ENCODE peak calls at places on chromosomes 13 and 19, in four cellular contexts. One of them, this sample, is unnamed. For H3K4me1 and H3K27me3, the result is how much of the 10 kb centered on the place peaks cover.

GRCh38 chr19:46068345-46069258 is 27.8 kb upstream of the IGFL4 start:
- DNase-seq in testis: no peak
- DNase-seq in DND-41: no peak
- DNase-seq in ovary: no peak
- DNase-seq in this sample: no peak

GRCh38 chr19:38812841-38813320 is at the start of gene LGALS4:
- DNase-seq in DND-41: no peak
- DNase-seq in testis: no peak
- DNase-seq in ovary: no peak
- DNase-seq in this sample: no peak

GRCh38 chr19:56107626-56108351 is 13.3 kb downstream of the ZNF787 start:
- DNase-seq in testis: peak
- DNase-seq in ovary: no peak
- DNase-seq in DND-41: no peak
- DNase-seq in this sample: no peak

GRCh38 chr19:41288898-41289505 is 21.0 kb upstream of the CCDC97 start:
- DNase-seq in DND-41: no peak
- DNase-seq in testis: no peak
- DNase-seq in ovary: no peak
- DNase-seq in this sample: no peak

GRCh38 chr13:48626726-48627451 is 26.8 kb upstream of the CYSLTR2 start:
- DNase-seq in testis: no peak
- DNase-seq in DND-41: no peak
- DNase-seq in ovary: no peak
- DNase-seq in this sample: no peak

GRCh38 chr19:55342044-55342531 is 2.4 kb downstream of the KMT5C start:
- DNase-seq in ovary: no peak
- DNase-seq in DND-41: no peak
- DNase-seq in testis: no peak
- DNase-seq in this sample: no peak

GRCh38 chr13:31431722-31432137 is 232.0 kb downstream of the B3GLCT start:
- DNase-seq in testis: peak
- DNase-seq in DND-41: peak
- DNase-seq in ovary: no peak
- DNase-seq in this sample: peak

GRCh38 chr19:14366529-14366928 is 14.7 kb upstream of the ADGRE5 start:
- DNase-seq in DND-41: peak
- DNase-seq in ovary: no peak
- DNase-seq in testis: peak
- DNase-seq in this sample: peak

GRCh38 chr19:50427997-50428425 is 4.7 kb upstream of the MYBPC2 start:
- DNase-seq in DND-41: no peak
- DNase-seq in testis: peak
- DNase-seq in ovary: peak
- DNase-seq in this sample: no peak

GRCh38 chr19:4606921-4607678 is 32.2 kb upstream of the TNFAIP8L1 start:
- DNase-seq in DND-41: no peak
- DNase-seq in testis: peak
- DNase-seq in ovary: peak
- DNase-seq in this sample: peak

GRCh38 chr19:1945899-1946298 is 4.9 kb downstream of the CSNK1G2 start:
- DNase-seq in DND-41: peak
- DNase-seq in ovary: no peak
- DNase-seq in testis: peak
- DNase-seq in this sample: peak

GRCh38 chr19:32349724-32350475 is 4.5 kb downstream of the ZNF507 start:
- DNase-seq in ovary: no peak
- DNase-seq in DND-41: no peak
- DNase-seq in testis: no peak
- DNase-seq in this sample: no peak

GRCh38 chr19:47509170-47509847 is 5.6 kb downstream of the NAPA start:
- DNase-seq in ovary: no peak
- DNase-seq in DND-41: no peak
- DNase-seq in testis: no peak
- DNase-seq in this sample: no peak
- H3K4me1 ChIP-seq in ovary: under half
- H3K4me1 ChIP-seq in DND-41: under half
- H3K4me1 ChIP-seq in testis: half or more
- H3K4me1 ChIP-seq in this sample: under half

GRCh38 chr13:35874704-35875103 is 256.5 kb downstream of the DCLK1 start:
- DNase-seq in ovary: no peak
- DNase-seq in testis: no peak
- DNase-seq in DND-41: no peak
- DNase-seq in this sample: no peak

GRCh38 chr13:35876601-35877000 is 254.6 kb downstream of the DCLK1 start:
- DNase-seq in testis: no peak
- DNase-seq in ovary: no peak
- DNase-seq in DND-41: no peak
- DNase-seq in this sample: no peak

GRCh38 chr13:35882722-35883497 is 248.3 kb downstream of the DCLK1 start:
- DNase-seq in testis: no peak
- DNase-seq in DND-41: no peak
- DNase-seq in ovary: no peak
- DNase-seq in this sample: no peak

GRCh38 chr13:35881360-35881759 is 249.8 kb downstream of the DCLK1 start:
- DNase-seq in testis: no peak
- DNase-seq in DND-41: no peak
- DNase-seq in ovary: no peak
- DNase-seq in this sample: no peak

DNA sequence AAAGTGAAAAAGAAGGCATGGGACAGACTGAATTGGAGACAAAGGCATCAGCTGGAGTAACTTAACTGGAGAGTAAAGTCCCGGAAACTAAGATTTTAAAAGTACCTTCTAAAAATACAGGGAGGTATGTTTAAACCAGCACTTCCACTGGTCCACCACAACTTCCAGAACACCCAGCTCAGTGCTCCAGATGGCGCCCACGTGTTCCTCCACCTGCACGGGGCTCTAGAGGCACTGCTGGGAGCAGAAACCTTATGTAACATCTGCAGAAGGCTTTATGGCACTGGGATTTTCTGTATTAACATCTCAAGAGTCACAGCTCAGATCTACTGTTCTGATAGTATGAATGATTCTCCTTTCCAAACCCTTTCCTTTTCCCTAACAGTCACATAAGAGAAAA is 252.1 kb downstream of the DCLK1 start:
- DNase-seq in testis: no peak
- DNase-seq in DND-41: no peak
- DNase-seq in ovary: no peak
- DNase-seq in this sample: no peak
- H3K4me3 ChIP-seq in testis: no peak
- H3K4me3 ChIP-seq in DND-41: no peak
- H3K4me3 ChIP-seq in ovary: no peak
- H3K4me3 ChIP-seq in this sample: no peak

GRCh38 chr19:30393046-30393445 is 20.9 kb downstream of the ZNF536 start:
- DNase-seq in testis: no peak
- DNase-seq in ovary: no peak
- DNase-seq in DND-41: no peak
- DNase-seq in this sample: peak
- H3K27me3 ChIP-seq in testis: under half
- H3K27me3 ChIP-seq in ovary: under half
- H3K27me3 ChIP-seq in DND-41: under half
- H3K27me3 ChIP-seq in this sample: under half

DNA sequence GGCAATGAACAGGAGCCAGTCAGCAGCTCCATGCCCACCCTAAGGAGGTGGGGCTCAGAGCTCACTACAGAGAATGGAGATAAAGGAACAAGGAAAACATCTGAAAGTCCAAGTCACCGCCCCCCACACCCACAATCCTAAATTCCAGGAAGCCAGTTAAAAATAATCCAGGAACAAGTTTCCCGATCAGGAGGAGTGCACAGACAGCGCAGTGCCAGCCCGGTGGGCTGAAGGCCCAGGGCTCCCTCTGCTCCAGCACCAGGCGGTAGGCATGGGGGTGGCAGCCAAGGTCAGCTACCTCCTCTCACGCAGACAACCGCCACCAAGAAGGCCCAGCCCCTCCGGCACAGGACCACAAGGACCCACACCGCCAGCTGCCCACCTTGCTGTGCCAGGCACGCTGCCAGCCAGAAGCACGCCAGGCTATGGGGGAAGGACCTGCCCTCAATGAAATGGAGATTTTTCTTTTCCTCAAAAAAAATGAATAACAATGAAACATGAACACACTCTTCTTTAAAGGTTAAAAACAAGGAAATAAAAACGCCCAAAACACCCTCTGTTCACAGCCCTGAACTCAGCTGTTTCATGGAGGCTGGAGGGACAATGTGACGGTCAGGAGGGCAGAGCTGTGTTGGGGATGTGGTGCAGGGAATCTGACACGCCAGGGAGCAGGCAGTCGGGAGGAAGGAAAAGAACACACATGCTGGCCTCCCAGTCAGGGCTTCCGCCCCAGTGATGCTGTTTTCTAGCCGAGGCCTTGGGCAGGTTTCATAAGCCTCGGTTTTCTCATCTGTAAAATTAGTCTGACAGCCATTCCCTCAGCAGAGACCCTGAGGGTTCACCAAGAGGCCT is 11.0 kb downstream of the STK24 start:
- DNase-seq in ovary: peak
- DNase-seq in testis: no peak
- DNase-seq in DND-41: no peak
- DNase-seq in this sample: no peak
- H3K4me1 ChIP-seq in ovary: under half
- H3K4me1 ChIP-seq in testis: half or more
- H3K4me1 ChIP-seq in DND-41: under half
- H3K4me1 ChIP-seq in this sample: under half

GRCh38 chr13:47178090-47178950 is 281.5 kb upstream of the HTR2A start:
- DNase-seq in testis: no peak
- DNase-seq in DND-41: no peak
- DNase-seq in ovary: no peak
- DNase-seq in this sample: no peak

GRCh38 chr13:47179321-47179720 is 282.5 kb upstream of the HTR2A start:
- DNase-seq in DND-41: no peak
- DNase-seq in ovary: no peak
- DNase-seq in testis: no peak
- DNase-seq in this sample: no peak

GRCh38 chr13:47170971-47171370 is 274.1 kb upstream of the HTR2A start:
- DNase-seq in DND-41: no peak
- DNase-seq in ovary: no peak
- DNase-seq in testis: no peak
- DNase-seq in this sample: no peak

GRCh38 chr13:47175172-47175806 is 278.4 kb upstream of the HTR2A start:
- DNase-seq in testis: no peak
- DNase-seq in DND-41: no peak
- DNase-seq in ovary: no peak
- DNase-seq in this sample: no peak
- H3K4me3 ChIP-seq in testis: no peak
- H3K4me3 ChIP-seq in DND-41: no peak
- H3K4me3 ChIP-seq in ovary: no peak
- H3K4me3 ChIP-seq in this sample: no peak

GRCh38 chr13:39385621-39386231 is 217.3 kb downstream of the LHFPL6 start:
- DNase-seq in DND-41: no peak
- DNase-seq in testis: no peak
- DNase-seq in ovary: no peak
- DNase-seq in this sample: no peak
- H3K27me3 ChIP-seq in DND-41: under half
- H3K27me3 ChIP-seq in testis: under half
- H3K27me3 ChIP-seq in ovary: under half
- H3K27me3 ChIP-seq in this sample: under half

DNA sequence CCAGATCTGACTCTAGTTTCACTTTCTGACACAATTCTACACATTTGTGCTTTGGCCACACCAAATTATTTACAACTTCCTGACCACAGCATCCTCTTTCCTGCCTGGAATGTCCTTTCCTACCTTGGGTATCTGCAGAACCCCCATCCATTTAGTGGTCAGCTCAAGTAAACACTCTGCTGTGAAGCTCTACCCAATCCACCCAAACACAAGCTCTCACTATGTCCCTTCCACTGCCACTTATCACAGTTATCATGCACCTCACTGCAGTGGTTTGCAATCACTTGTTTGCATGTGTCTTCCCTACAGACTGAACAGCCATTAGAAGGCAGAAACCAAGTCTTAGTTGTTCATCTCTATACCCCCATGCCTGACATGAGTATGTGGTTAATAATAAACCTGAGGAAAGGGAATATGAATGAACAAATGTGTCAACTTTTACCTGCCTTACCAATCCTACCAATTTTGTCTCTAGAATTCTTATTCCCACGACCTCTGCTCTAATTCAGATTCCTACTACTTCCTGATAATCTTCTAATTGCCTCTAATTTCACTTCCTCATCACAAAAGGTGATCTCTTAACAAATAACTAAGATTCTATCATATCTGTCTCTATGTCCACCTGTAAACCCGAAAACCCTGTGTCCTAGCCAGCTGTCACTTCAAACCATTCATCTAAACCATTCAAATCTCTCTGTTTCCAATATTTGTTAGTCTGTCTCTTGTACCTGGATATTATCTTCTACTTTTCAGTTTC is 25.1 kb downstream of the LNX2 start:
- DNase-seq in ovary: no peak
- DNase-seq in DND-41: no peak
- DNase-seq in testis: no peak
- DNase-seq in this sample: no peak
- H3K4me1 ChIP-seq in ovary: under half
- H3K4me1 ChIP-seq in DND-41: under half
- H3K4me1 ChIP-seq in testis: under half
- H3K4me1 ChIP-seq in this sample: under half

DNA sequence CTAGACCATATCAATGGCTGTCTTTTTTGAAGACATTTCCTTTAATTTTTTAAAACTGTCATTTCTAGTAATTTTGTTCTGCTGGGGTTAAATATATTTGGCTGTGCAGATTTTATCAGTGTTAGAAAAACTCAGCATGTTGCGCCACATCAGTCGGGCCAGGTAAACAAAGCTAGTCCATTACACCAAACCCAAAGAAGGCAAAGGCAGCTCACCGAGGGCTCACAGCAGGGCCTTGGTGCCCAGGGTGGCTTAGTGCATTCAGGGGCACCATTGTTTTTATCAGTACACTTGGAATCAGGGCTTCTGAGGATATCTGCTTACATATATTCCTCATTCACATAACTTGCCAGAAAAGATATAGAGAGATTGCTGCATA is 22.2 kb downstream of the SPATA13 start:
- DNase-seq in testis: no peak
- DNase-seq in DND-41: no peak
- DNase-seq in ovary: no peak
- DNase-seq in this sample: no peak
- H3K4me3 ChIP-seq in testis: no peak
- H3K4me3 ChIP-seq in DND-41: no peak
- H3K4me3 ChIP-seq in ovary: no peak
- H3K4me3 ChIP-seq in this sample: no peak

DNA sequence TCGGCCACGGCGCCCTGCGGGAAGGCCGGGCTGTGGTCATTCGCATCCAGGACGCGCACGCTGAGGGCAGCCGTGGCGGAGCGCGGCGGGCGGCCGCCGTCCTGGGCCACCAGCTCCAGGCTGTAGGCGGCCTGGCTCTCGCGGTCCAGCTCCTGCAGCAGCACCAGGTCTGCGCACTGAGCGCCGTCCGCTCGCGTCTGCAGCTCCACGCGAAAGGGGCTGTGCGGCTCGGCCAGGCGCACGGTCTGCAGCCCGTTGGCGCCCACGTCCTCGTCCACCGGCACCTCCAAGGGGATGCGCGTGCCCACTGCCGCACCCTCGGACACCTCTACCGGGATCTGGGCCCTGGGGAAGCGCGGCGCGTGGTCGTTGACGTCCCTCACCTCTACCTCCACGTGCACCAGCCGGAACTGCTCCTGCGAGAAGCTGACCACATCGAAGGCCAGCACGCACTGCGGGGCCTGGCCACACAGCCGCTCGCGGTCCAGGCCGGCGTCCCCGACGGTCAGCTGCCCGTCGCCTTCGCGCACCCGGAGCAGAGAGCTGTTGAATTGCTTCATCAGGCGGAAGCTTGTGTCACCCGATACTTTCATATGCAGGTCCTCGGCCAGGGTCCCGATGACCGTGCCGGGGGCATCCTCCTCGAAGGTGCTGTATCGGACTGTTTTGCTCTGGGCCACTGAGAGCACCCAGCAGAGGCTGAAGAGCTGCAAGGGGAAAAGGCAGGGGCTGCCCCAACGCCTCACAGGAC is 583 bp downstream of the PCDH8 start:
- DNase-seq in DND-41: no peak
- DNase-seq in ovary: no peak
- DNase-seq in testis: no peak
- DNase-seq in this sample: no peak
- H3K27me3 ChIP-seq in DND-41: under half
- H3K27me3 ChIP-seq in ovary: under half
- H3K27me3 ChIP-seq in testis: under half
- H3K27me3 ChIP-seq in this sample: half or more